ENCODE peak calls at places on chromosomes 7 and 10, in ten cellular contexts. One of them, this sample, is unnamed.

GRCh38 chr10:61758440-61758839 is 95.7 kb downstream of the CABCOCO1 start:
- DNase-seq in lower leg skin: no peak
- DNase-seq in BJ: no peak
- DNase-seq in psoas muscle: no peak
- DNase-seq in stomach: no peak
- DNase-seq in Calu3: no peak
- DNase-seq in uterus: no peak
- DNase-seq in CD8-positive, alpha-beta T cell: no peak
- DNase-seq in tibial nerve: no peak
- DNase-seq in GM10248: no peak
- DNase-seq in this sample: no peak

GRCh38 chr10:86956841-86957448 is 470 bp downstream of the MMRN2 start:
- DNase-seq in lower leg skin: no peak
- DNase-seq in BJ: no peak
- DNase-seq in psoas muscle: no peak
- DNase-seq in stomach: no peak
- DNase-seq in Calu3: no peak
- DNase-seq in uterus: no peak
- DNase-seq in CD8-positive, alpha-beta T cell: no peak
- DNase-seq in tibial nerve: no peak
- DNase-seq in GM10248: no peak
- DNase-seq in this sample: no peak

GRCh38 chr7:48139461-48139860 is 31.8 kb upstream of the ABCA13 start:
- DNase-seq in lower leg skin: no peak
- DNase-seq in BJ: no peak
- DNase-seq in psoas muscle: no peak
- DNase-seq in stomach: no peak
- DNase-seq in Calu3: peak; percentile 60
- DNase-seq in uterus: no peak
- DNase-seq in CD8-positive, alpha-beta T cell: no peak
- DNase-seq in tibial nerve: no peak
- DNase-seq in GM10248: no peak
- DNase-seq in this sample: no peak

GRCh38 chr10:122201401-122201800 is 69.7 kb upstream of the BTBD16 start:
- DNase-seq in lower leg skin: no peak
- DNase-seq in BJ: no peak
- DNase-seq in psoas muscle: no peak
- DNase-seq in stomach: no peak
- DNase-seq in Calu3: no peak
- DNase-seq in uterus: no peak
- DNase-seq in CD8-positive, alpha-beta T cell: no peak
- DNase-seq in tibial nerve: no peak
- DNase-seq in GM10248: no peak
- DNase-seq in this sample: no peak

GRCh38 chr10:131473645-131474044 is 162.1 kb upstream of the TCERG1L start:
- DNase-seq in lower leg skin: no peak
- DNase-seq in BJ: no peak
- DNase-seq in psoas muscle: no peak
- DNase-seq in stomach: no peak
- DNase-seq in Calu3: no peak
- DNase-seq in uterus: no peak
- DNase-seq in CD8-positive, alpha-beta T cell: no peak
- DNase-seq in tibial nerve: no peak
- DNase-seq in GM10248: no peak
- DNase-seq in this sample: no peak

GRCh38 chr7:143305423-143306070 is 10.4 kb upstream of the CLCN1 start:
- DNase-seq in lower leg skin: peak; percentile 57
- DNase-seq in BJ: no peak
- DNase-seq in psoas muscle: peak; percentile 68
- DNase-seq in stomach: peak; percentile 93
- DNase-seq in Calu3: peak; percentile 80
- DNase-seq in uterus: peak; percentile 41
- DNase-seq in CD8-positive, alpha-beta T cell: peak; percentile 38
- DNase-seq in tibial nerve: peak; percentile 78
- DNase-seq in GM10248: no peak
- DNase-seq in this sample: peak; percentile 39

GRCh38 chr7:149459540-149460433 is 1.1 kb downstream of the ZNF777 start:
- DNase-seq in lower leg skin: no peak
- DNase-seq in BJ: no peak
- DNase-seq in psoas muscle: no peak
- DNase-seq in stomach: no peak
- DNase-seq in Calu3: peak; percentile 28
- DNase-seq in uterus: no peak
- DNase-seq in CD8-positive, alpha-beta T cell: no peak
- DNase-seq in tibial nerve: no peak
- DNase-seq in GM10248: peak; percentile 66
- DNase-seq in this sample: no peak

GRCh38 chr10:48604408-48605263 is at the start of gene ARHGAP22:
- DNase-seq in lower leg skin: peak; percentile 23
- DNase-seq in BJ: no peak
- DNase-seq in psoas muscle: peak; percentile 74
- DNase-seq in stomach: no peak
- DNase-seq in Calu3: peak; percentile 27
- DNase-seq in uterus: peak; percentile 47
- DNase-seq in CD8-positive, alpha-beta T cell: no peak
- DNase-seq in tibial nerve: peak; percentile 32
- DNase-seq in GM10248: peak; percentile 71
- DNase-seq in this sample: no peak

DNA sequence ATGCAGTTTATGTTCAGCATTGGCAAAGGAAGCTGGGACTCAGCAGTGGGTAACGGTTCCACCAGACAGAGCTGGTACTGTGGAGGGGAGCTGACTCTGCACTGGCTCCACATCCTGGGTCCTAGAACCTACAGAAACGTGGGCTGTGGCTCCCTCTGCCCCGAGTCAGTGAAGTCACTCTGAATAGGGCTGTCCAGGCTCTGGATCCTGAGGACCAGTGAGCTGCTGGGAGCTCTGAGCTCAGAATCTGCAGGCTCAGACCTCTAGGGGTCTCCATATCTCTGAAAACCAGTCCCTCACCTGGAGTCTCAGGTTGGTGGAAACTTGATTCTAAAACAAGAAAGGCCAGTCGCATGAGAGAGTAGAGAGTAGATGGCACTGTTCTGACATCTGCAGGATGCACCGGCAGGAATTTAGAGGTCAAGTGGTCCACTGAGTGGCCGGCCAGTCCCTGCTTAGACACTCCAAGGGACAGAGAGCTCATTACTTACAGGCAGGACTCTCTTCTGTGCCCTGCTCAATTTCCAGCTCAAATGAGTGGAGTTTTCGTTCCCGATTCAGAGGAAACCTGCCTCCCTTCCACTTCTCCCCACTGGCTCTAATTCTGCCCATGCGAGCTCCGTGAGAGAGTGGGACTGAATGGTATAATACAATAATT is 18.6 kb downstream of the NPFFR1 start:
- DNase-seq in lower leg skin: no peak
- DNase-seq in BJ: no peak
- DNase-seq in psoas muscle: no peak
- DNase-seq in stomach: no peak
- DNase-seq in Calu3: peak; percentile 58
- DNase-seq in uterus: no peak
- DNase-seq in CD8-positive, alpha-beta T cell: no peak
- DNase-seq in tibial nerve: no peak
- DNase-seq in GM10248: peak; percentile 66
- DNase-seq in this sample: no peak
- TF ChIP-seq CTCF in lower leg skin: no peak
- TF ChIP-seq CTCF in BJ: no peak
- TF ChIP-seq CTCF in psoas muscle: no peak
- TF ChIP-seq CTCF in stomach: no peak
- TF ChIP-seq CTCF in Calu3: peak; percentile 40
- TF ChIP-seq CTCF in uterus: no peak
- TF ChIP-seq CTCF in CD8-positive, alpha-beta T cell: no peak
- TF ChIP-seq CTCF in tibial nerve: peak; percentile 13
- TF ChIP-seq CTCF in GM10248: peak; percentile 28
- TF ChIP-seq CTCF in this sample: no peak

DNA sequence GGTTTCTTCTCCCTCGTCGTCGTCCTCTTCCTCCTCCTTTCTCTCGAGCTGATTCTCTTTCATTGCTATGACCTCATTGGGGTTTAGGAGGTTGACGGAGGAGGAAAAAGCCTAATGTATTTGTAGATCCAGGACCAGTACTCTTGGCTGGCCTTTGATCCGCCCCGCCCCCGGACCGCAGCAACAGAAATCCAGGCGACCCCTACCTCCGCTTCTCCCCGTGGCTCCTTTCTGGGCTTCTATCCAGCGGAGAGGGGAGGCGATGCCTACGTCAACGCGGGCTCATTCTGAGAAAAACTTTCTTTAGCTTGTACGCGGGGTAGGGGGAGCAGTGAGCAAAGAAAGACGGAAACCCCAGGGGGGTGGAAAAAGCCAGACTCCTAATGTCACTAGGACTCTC is at the start of gene TMEM196:
- DNase-seq in lower leg skin: no peak
- DNase-seq in BJ: no peak
- DNase-seq in psoas muscle: no peak
- DNase-seq in stomach: no peak
- DNase-seq in Calu3: no peak
- DNase-seq in uterus: no peak
- DNase-seq in CD8-positive, alpha-beta T cell: no peak
- DNase-seq in tibial nerve: no peak
- DNase-seq in GM10248: no peak
- DNase-seq in this sample: no peak
- TF ChIP-seq CTCF in lower leg skin: no peak
- TF ChIP-seq CTCF in BJ: no peak
- TF ChIP-seq CTCF in psoas muscle: no peak
- TF ChIP-seq CTCF in stomach: no peak
- TF ChIP-seq CTCF in Calu3: no peak
- TF ChIP-seq CTCF in uterus: no peak
- TF ChIP-seq CTCF in CD8-positive, alpha-beta T cell: no peak
- TF ChIP-seq CTCF in tibial nerve: no peak
- TF ChIP-seq CTCF in GM10248: no peak
- TF ChIP-seq CTCF in this sample: no peak

DNA sequence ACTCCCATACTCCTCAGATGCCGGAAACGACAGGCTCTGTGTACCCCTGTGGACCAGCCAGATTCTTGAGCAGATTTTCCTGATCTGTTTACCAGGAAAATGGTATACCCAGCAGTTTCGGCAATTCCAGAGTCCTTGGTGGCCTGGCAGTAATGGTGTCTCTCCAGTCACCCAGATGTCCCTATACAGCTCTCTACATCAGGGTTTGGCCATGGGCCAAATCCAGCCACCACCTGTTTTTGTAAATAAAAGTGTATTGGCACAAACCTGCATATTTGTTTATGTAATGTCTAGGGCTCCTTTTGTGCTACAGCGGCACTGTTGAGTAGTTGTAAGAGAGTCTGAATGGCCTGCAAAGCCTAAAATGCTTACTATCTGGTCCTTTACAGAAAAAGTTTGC is 491.3 kb downstream of the RPS24 start:
- DNase-seq in lower leg skin: no peak
- DNase-seq in BJ: no peak
- DNase-seq in psoas muscle: no peak
- DNase-seq in stomach: no peak
- DNase-seq in Calu3: no peak
- DNase-seq in uterus: no peak
- DNase-seq in CD8-positive, alpha-beta T cell: no peak
- DNase-seq in tibial nerve: no peak
- DNase-seq in GM10248: no peak
- DNase-seq in this sample: no peak
- TF ChIP-seq CTCF in lower leg skin: no peak
- TF ChIP-seq CTCF in BJ: no peak
- TF ChIP-seq CTCF in psoas muscle: no peak
- TF ChIP-seq CTCF in stomach: no peak
- TF ChIP-seq CTCF in Calu3: no peak
- TF ChIP-seq CTCF in uterus: no peak
- TF ChIP-seq CTCF in CD8-positive, alpha-beta T cell: no peak
- TF ChIP-seq CTCF in tibial nerve: no peak
- TF ChIP-seq CTCF in GM10248: no peak
- TF ChIP-seq CTCF in this sample: no peak

GRCh38 chr7:39949980-39950472 is at the start of gene CDK13:
- DNase-seq in lower leg skin: peak; percentile 74
- DNase-seq in BJ: no peak
- DNase-seq in psoas muscle: peak; percentile 77
- DNase-seq in stomach: peak; percentile 77
- DNase-seq in Calu3: peak; percentile 92
- DNase-seq in uterus: peak; percentile 70
- DNase-seq in CD8-positive, alpha-beta T cell: peak; percentile 87
- DNase-seq in tibial nerve: peak; percentile 57
- DNase-seq in GM10248: peak; percentile 79
- DNase-seq in this sample: peak; percentile 97

GRCh38 chr7:39950473-39951155 is 558 bp downstream of the CDK13 start:
- DNase-seq in lower leg skin: no peak
- DNase-seq in BJ: no peak
- DNase-seq in psoas muscle: peak; percentile 64
- DNase-seq in stomach: peak; percentile 51
- DNase-seq in Calu3: peak; percentile 69
- DNase-seq in uterus: peak; percentile 56
- DNase-seq in CD8-positive, alpha-beta T cell: peak; percentile 4
- DNase-seq in tibial nerve: no peak
- DNase-seq in GM10248: peak; percentile 29
- DNase-seq in this sample: peak; percentile 54

GRCh38 chr7:39951156-39951942 is 1.3 kb downstream of the CDK13 start:
- DNase-seq in lower leg skin: peak; percentile 34
- DNase-seq in BJ: no peak
- DNase-seq in psoas muscle: peak; percentile 66
- DNase-seq in stomach: peak; percentile 64
- DNase-seq in Calu3: peak; percentile 84
- DNase-seq in uterus: peak; percentile 41
- DNase-seq in CD8-positive, alpha-beta T cell: peak; percentile 54
- DNase-seq in tibial nerve: peak; percentile 11
- DNase-seq in GM10248: peak; percentile 73
- DNase-seq in this sample: peak; percentile 59

GRCh38 chr7:39948375-39948774 is 1.7 kb upstream of the CDK13 start:
- DNase-seq in lower leg skin: no peak
- DNase-seq in BJ: no peak
- DNase-seq in psoas muscle: no peak
- DNase-seq in stomach: no peak
- DNase-seq in Calu3: peak; percentile 51
- DNase-seq in uterus: no peak
- DNase-seq in CD8-positive, alpha-beta T cell: no peak
- DNase-seq in tibial nerve: no peak
- DNase-seq in GM10248: peak; percentile 17
- DNase-seq in this sample: no peak

DNA sequence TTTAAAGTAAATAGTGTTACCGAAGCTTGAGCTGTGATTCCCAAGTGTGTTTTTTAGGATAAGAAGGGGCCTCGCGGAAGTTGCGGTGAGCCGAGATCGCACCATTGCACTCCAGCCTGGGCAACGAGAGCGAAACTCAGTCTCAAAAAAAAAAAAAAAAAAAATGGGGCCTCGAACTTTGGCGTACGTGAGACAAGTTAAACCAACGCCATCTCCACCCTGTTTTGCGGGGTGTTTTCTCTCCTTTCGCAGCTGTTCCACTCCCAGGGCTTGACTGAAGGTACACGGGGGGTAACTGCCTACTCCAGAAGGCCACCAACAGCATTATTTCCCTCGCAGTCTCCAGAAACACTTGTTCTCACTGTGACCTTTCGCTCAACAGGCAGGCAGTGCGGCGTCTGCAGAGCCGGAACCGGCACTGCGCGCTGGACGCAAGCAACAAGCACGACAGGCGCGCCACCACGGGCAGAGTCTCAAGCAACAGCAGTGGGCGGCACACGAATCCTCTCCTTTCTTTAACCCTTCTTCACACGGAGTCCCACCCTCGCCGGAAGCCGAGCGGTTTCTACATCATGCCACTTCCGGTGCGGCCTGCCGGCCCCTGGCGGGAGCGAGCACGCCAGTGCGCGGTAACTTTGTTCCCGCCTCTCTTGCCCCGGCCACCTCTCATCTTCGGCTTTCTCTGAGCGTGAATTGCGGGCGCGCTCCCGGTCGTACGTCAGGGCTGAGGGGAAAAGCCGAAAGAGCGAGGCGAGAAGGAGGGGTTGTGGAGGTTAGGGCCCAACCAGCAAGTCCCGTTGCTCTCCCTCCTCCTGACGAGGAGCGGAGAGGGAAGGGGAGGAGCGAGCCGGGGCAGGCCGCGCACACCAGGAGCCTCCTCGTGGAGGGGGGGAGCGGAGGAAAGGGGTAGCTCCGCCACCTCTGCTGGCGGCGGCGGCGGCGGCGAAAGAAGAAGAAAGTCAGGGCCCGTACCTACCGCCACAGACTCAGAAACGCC is 826 bp upstream of the CDK13 start:
- DNase-seq in lower leg skin: peak; percentile 99
- DNase-seq in BJ: peak; percentile 99
- DNase-seq in psoas muscle: peak; percentile 99
- DNase-seq in stomach: peak; percentile 98
- DNase-seq in Calu3: peak; percentile 99
- DNase-seq in uterus: peak; percentile 99
- DNase-seq in CD8-positive, alpha-beta T cell: peak; percentile 95
- DNase-seq in tibial nerve: peak; percentile 94
- DNase-seq in GM10248: peak; percentile 92
- DNase-seq in this sample: peak; percentile 97
- TF ChIP-seq CTCF in lower leg skin: no peak
- TF ChIP-seq CTCF in BJ: peak; percentile 18
- TF ChIP-seq CTCF in psoas muscle: no peak
- TF ChIP-seq CTCF in stomach: no peak
- TF ChIP-seq CTCF in Calu3: peak; percentile 21
- TF ChIP-seq CTCF in uterus: no peak
- TF ChIP-seq CTCF in CD8-positive, alpha-beta T cell: no peak
- TF ChIP-seq CTCF in tibial nerve: peak; percentile 27
- TF ChIP-seq CTCF in GM10248: no peak
- TF ChIP-seq CTCF in this sample: no peak